ENCODE peak calls at places on chromosomes 16 and 17, in four cellular contexts. N, G, Y and E are unnamed samples.
A peak's percentile ranks its signal among the peaks of the same experiment; 100 is the strongest.

GRCh38 chr17:35746956-35747355 is 6.1 kb downstream of the GAS2L2 start:
- DNase-seq in G (no peak), N (no peak), Y (no peak), E (no peak)

GRCh38 chr16:19137201-19137601 is 23.4 kb downstream of the ITPRIPL2 start:
- DNase-seq in Y (no peak), N (no peak), G (no peak), E (no peak)

GRCh38 chr16:72240949-72241348 is 69.0 kb upstream of the PMFBP1 start:
- DNase-seq in N (no peak), G (no peak), Y (no peak), E (no peak)

GRCh38 chr17:21285164-21286065 is 904 bp downstream of the MAP2K3 start:
- DNase-seq in N (no peak), Y (no peak), G (no peak), E (no peak)

GRCh38 chr17:62663304-62663703 is 35.8 kb downstream of the MRC2 start:
- DNase-seq in Y (no peak), N (no peak), G (no peak), E (no peak)

GRCh38 chr17:79628861-79629547 is 18.2 kb upstream of the RBFOX3 start:
- DNase-seq in Y (no peak), G (peak; percentile 1), N (no peak), E (no peak)

GRCh38 chr17:43350888-43351361 is 47.9 kb upstream of the ARL4D start:
- DNase-seq in Y (no peak), N (no peak), G (no peak), E (no peak)

GRCh38 chr16:54986404-54986803 is 55.7 kb downstream of the IRX5 start:
- DNase-seq in Y (no peak), G (no peak), N (no peak), E (no peak)

GRCh38 chr17:18138065-18138749 is 29.7 kb downstream of the MYO15A start:
- DNase-seq in Y (no peak), N (no peak), G (no peak), E (peak; percentile 56)

DNA sequence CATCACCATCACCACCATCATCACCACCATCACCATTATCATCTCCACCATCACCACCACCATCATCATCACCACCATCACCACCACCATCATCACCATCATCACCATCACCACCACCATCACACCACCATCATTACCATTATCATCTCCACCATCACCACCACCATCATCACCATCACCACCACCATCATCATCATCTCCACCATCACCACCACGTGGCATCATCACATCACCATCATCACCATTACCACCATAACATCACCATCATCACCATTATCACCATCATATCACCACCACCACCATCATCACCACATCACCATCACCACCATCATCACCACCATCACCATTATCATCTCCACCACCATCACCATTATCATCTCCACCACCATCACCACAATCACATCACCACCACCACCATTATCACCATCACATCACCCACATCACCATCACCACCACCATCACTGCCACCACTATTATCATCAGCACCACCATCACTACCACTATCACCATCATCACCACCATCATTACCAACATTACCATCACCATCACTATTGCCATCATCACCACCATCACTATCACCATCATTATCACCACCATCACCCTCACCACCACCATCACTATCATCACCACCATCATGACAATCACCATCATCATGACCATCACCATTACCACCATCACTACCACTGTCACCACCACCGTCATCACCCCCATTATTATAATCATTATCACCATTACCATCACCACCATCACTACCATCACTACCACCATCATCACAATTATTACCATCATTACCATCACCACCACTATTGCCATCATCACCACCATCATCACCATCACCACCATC is 99.1 kb downstream of the DNAH17 start:
- DNase-seq in Y (no peak), N (no peak), G (no peak), E (no peak)
- TF ChIP-seq NR2C2 in Y (no peak), N (no peak), G (no peak), E (no peak)

GRCh38 chr17:40433551-40434384 is 9.5 kb upstream of the IGFBP4 start:
- DNase-seq in G (peak; percentile 75), N (no peak), Y (peak; percentile 59), E (no peak)
- TF ChIP-seq NR2C2 in G (no peak), N (no peak), Y (no peak), E (no peak)

GRCh38 chr17:50640701-50641338 is 6.1 kb downstream of the ABCC3 start:
- DNase-seq in Y (no peak), G (no peak), N (no peak), E (peak; percentile 79)
- TF ChIP-seq NR2C2 in Y (no peak), G (no peak), N (no peak), E (peak; percentile 90)

DNA sequence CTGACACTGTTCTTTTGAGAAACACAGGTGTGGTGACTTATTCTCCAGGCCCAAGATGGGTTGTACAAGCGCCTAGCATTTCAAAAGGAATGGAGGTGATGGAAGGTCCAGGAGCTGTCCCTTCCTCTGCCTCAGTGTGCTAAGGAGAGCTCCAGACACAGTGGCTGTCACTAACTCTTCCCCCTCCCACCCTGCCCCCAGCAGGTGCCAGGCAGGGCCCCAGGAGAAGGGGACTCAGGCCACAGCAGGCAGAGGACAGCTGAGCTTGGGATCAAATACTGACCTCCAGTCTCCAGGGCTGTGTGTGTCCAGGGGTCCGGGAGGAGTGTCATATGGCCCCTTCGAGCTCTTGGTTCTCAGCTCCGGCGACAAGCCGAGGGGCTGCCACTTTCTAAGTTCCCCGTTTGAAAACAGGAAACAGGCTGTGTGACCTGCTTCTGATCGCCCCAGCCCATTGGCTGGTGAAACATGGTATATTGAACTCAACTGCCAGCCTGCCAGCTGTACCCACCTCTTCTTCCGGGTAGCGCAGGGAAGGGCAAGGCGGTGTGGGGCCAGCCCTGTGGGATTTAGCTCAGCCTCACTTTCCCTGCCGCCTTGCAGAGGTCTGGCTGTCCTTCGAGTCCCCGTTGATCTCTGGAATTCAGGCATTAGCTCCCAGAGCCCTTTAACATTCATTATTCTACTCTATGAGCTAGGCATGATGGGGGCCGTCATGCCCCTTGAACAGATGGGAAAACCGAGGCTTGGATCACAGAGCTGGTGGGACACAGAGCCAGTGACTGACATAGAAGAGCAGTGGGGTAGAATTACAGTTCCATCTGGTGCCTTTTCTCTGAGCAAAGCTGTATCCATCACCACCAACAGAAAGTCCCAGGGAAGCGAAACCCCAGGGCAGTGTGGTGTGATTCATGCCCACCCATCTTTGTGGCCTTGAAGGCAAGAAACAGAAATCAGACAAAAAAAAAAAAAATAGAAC is at the start of gene SNX20:
- DNase-seq in Y (no peak), N (peak; percentile 63), G (no peak), E (no peak)
- TF ChIP-seq NR2C2 in Y (no peak), N (no peak), G (no peak), E (no peak)

DNA sequence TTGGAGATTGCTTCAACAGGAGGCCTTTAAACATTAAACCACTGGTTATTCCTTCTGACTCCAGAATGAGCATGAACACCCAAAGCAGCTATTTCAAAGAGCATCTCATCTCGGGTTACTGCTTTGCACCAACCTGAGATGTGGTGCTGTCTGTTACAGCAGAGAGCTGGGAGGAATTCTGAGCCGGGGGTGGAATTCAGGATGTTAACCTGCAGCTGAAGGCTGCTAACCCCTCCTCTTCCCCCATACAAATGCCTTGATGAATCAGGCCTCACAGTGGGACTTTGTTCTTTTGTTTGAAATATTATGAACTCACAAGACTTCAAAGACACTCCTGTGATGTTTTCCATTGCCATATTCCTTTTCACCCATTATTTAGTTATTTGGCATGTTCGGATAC is 113.1 kb downstream of the SHISA9 start:
- DNase-seq in G (peak; percentile 45), Y (no peak), N (no peak), E (peak; percentile 54)
- TF ChIP-seq NR2C2 in G (no peak), Y (no peak), N (no peak), E (no peak)

GRCh38 chr16:23757116-23757515 is 2.3 kb downstream of the CHP2 start:
- DNase-seq in Y (no peak), G (no peak), N (no peak), E (no peak)

GRCh38 chr16:23757937-23758619 is 3.3 kb downstream of the CHP2 start:
- DNase-seq in N (no peak), G (no peak), Y (no peak), E (no peak)

GRCh38 chr16:23753908-23754593 is 775 bp upstream of the CHP2 start:
- DNase-seq in G (no peak), Y (no peak), N (no peak), E (no peak)

GRCh38 chr16:23755484-23755809 is 621 bp downstream of the CHP2 start:
- DNase-seq in Y (no peak), N (no peak), G (no peak), E (no peak)

GRCh38 chr16:23754594-23755483 is at the start of gene CHP2:
- DNase-seq in N (no peak), Y (peak; percentile 84), G (peak; percentile 45), E (no peak)
- TF ChIP-seq NR2C2 in N (no peak), Y (no peak), G (no peak), E (no peak)

GRCh38 chr16:11836653-11837244 is 14.6 kb downstream of the RSL1D1 start:
- DNase-seq in N (no peak), Y (no peak), G (no peak), E (no peak)
- TF ChIP-seq NR2C2 in N (no peak), Y (no peak), G (no peak), E (no peak)